ENCODE peak calls at places on chromosomes 6 and 20, in seven cellular contexts. X, B, A, V, Q, U and C are unnamed samples.

GRCh38 chr20:17558154-17558940 is 11.5 kb upstream of the DSTN start:
- DNase-seq in X (peak; percentile 88), B (no peak), A (no peak), V (no peak), Q (peak; percentile 90), U (no peak), C (no peak)

GRCh38 chr20:12891643-12892042 is 117.1 kb upstream of the SPTLC3 start:
- DNase-seq in X (no peak), B (no peak), A (no peak), V (no peak), Q (no peak), U (no peak), C (no peak)

GRCh38 chr6:25883991-25884390 is 9.9 kb upstream of the SLC17A3 start:
- DNase-seq in X (peak; percentile 88), B (no peak), A (peak; percentile 31), V (no peak), Q (peak; percentile 81), U (no peak), C (no peak)

GRCh38 chr20:11686900-11687543 is 230.7 kb upstream of the BTBD3 start:
- DNase-seq in X (no peak), B (peak; percentile 62), A (peak; percentile 65), V (no peak), Q (no peak), U (peak; percentile 26), C (no peak)

GRCh38 chr20:46631212-46631869 is 19.9 kb downstream of the SLC13A3 start:
- DNase-seq in X (peak; percentile 59), B (no peak), A (no peak), V (no peak), Q (peak; percentile 84), U (no peak), C (no peak)

GRCh38 chr6:89829591-89830384 is at the start of gene CASP8AP2:
- DNase-seq in X (peak; percentile 99), B (peak; percentile 95), A (peak; percentile 96), V (peak; percentile 96), Q (peak; percentile 95), U (peak; percentile 80), C (peak; percentile 80)

GRCh38 chr20:60201198-60201597 is 243.0 kb downstream of the CDH26 start:
- DNase-seq in X (no peak), B (no peak), A (no peak), V (no peak), Q (no peak), U (no peak), C (no peak)

GRCh38 chr6:4274382-4275082 is 139.2 kb upstream of the ECI2 start:
- DNase-seq in X (no peak), B (no peak), A (no peak), V (no peak), Q (peak; percentile 63), U (no peak), C (no peak)

GRCh38 chr6:125393449-125393858 is 91.7 kb upstream of the HDDC2 start:
- DNase-seq in X (no peak), B (no peak), A (no peak), V (no peak), Q (no peak), U (no peak), C (no peak)

GRCh38 chr6:56604186-56604585 is 38.5 kb downstream of the DST start:
- DNase-seq in X (no peak), B (no peak), A (no peak), V (no peak), Q (no peak), U (no peak), C (no peak)

GRCh38 chr6:130337534-130337933 is 28.3 kb upstream of the TMEM200A start:
- DNase-seq in X (no peak), B (no peak), A (no peak), V (no peak), Q (no peak), U (no peak), C (no peak)

GRCh38 chr6:32056254-32056653 is 18.0 kb downstream of the CYP21A2 start:
- DNase-seq in X (no peak), B (no peak), A (no peak), V (no peak), Q (no peak), U (no peak), C (no peak)

DNA sequence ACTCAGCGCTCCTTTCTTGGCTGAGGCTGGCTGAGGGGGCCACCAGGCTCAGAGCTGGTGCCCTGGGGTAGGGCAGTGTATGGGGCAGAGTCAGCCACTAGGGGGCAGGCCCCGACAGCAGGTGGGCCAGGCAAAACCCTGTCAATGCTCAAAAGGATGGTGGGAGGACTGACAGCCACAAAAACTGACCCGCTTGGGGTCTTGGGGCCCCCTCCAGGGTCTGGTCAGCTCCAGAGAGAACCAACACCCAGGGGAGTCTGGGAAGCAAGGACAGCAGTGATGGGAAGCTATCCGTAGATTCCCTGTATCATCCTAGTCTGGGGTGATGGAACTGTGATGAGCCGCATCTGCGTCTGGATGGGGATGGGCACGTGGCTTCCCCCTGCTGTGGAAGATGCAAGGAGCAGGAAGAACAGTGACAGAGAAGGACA is 306.9 kb downstream of the DHX35 start:
- DNase-seq in X (peak; percentile 14), B (peak; percentile 84), A (peak; percentile 17), V (no peak), Q (no peak), U (peak; percentile 82), C (peak; percentile 66)
- TF ChIP-seq CTCF in X (peak; percentile 79), B (peak; percentile 58), A (peak; percentile 50), V (peak; percentile 47), Q (peak; percentile 89), U (peak; percentile 93), C (peak; percentile 97)

GRCh38 chr20:42749548-42749947 is 440.2 kb downstream of the PTPRT start:
- DNase-seq in X (no peak), B (no peak), A (no peak), V (no peak), Q (no peak), U (no peak), C (no peak)
- TF ChIP-seq CTCF in X (no peak), B (no peak), A (no peak), V (no peak), Q (no peak), U (no peak), C (no peak)

DNA sequence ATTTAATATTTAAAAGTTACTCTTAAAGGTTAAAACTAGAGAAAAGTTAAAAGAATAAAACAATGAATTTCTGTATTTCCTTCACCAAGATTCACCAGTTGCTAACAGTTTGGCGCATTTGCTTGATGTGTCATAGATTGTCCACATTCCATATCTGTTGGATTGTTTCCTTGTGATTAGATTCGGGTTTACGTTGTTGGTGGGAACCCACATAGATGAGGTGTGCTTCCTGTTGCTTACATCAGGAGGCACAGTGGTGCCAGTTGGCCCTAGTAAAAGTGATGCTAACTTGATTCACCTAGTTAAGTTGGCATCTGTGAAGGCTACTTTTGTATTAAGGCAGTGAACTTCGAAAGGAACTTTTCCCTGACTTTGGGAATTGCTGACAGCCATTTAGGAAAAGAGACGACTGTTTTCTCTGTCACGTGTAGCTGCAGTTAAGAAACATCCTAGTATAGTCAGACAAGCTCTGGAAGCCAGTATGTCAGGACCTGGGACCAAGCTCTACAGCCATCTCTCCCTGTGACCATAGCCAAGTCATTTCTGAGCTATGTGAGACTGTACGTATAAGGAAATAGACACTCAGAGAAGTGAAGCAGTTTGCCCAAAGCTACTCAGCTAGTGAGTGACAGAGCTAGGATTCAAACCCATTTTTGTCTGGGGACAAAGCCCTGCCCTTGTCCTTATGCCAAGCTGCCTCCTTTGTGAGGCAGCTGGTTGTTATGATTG is 49.0 kb downstream of the PPARD start:
- DNase-seq in X (peak; percentile 87), B (no peak), A (no peak), V (no peak), Q (peak; percentile 97), U (no peak), C (no peak)
- TF ChIP-seq CTCF in X (no peak), B (no peak), A (no peak), V (no peak), Q (peak; percentile 29), U (no peak), C (no peak)

GRCh38 chr6:29620629-29621028 is 12.4 kb downstream of the GABBR1 start:
- DNase-seq in X (no peak), B (no peak), A (no peak), V (no peak), Q (no peak), U (no peak), C (no peak)

GRCh38 chr6:29619578-29619977 is 13.4 kb downstream of the GABBR1 start:
- DNase-seq in X (no peak), B (no peak), A (no peak), V (no peak), Q (no peak), U (no peak), C (no peak)

DNA sequence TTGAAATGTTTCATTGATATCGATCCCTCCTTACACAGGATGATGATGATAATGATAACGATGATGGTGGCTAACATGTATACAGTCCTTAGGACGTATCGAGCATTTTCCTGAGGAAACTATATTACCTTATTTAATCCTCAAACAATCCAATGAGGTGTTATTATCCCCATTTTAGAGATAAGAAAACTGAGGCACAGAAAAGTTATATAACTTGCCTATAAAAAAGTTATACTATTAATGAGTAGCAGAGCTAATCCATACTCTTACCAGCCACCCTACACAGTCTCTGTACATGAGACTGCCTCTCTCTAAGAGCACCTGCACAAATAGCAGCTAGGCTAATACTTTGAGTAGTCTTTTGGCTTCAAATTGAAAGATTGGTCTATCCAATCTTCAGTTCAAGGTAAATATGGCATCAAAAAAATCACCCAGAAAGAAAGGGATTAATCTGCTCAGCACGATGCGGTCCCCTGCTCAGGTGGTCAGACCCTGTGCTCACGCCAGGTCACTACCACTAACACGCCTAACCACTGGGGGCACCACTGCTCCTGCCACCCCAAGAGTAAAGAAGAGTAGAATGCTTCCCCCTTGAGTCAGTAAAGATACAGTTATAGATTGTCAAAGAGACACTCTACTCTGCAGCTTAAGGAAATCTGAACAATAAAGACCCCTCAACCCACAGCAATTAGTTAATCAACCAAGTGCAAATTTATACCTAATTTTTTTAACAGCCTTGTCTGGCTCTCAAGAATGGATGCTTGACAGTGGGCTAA is 15.0 kb downstream of the GABBR1 start:
- DNase-seq in X (no peak), B (no peak), A (no peak), V (no peak), Q (no peak), U (peak; percentile 23), C (no peak)
- TF ChIP-seq CTCF in X (peak; percentile 19), B (no peak), A (no peak), V (no peak), Q (no peak), U (peak; percentile 39), C (peak; percentile 35)

GRCh38 chr6:14464049-14464448 is 346.5 kb downstream of the CD83 start:
- DNase-seq in X (peak; percentile 54), B (no peak), A (no peak), V (no peak), Q (no peak), U (no peak), C (no peak)
- TF ChIP-seq CTCF in X (peak; percentile 22), B (no peak), A (no peak), V (no peak), Q (no peak), U (no peak), C (no peak)